ENCODE peak calls at places on chromosomes 16 and 17, in five cellular contexts. One of them, this sample, is unnamed.

GRCh38 chr17:48893646-48894508 is 1.3 kb downstream of the ATP5MC1 start:
- DNase-seq in GOT3: no peak
- DNase-seq in NCI-H1092 treated with DMSO at 0.1 percent for 48 hours: no peak
- DNase-seq in NB4: no peak
- DNase-seq in activated naive CD4-positive, alpha-beta T cell: no peak
- DNase-seq in this sample: no peak

GRCh38 chr16:85613609-85614337 is 651 bp downstream of the GSE1 start:
- DNase-seq in NB4: peak
- DNase-seq in GOT3: no peak
- DNase-seq in NCI-H1092 treated with DMSO at 0.1 percent for 48 hours: peak
- DNase-seq in activated naive CD4-positive, alpha-beta T cell: no peak
- DNase-seq in this sample: peak

GRCh38 chr17:8430966-8431365 is 4.7 kb upstream of the NDEL1 start:
- DNase-seq in activated naive CD4-positive, alpha-beta T cell: no peak
- DNase-seq in NB4: no peak
- DNase-seq in GOT3: peak
- DNase-seq in NCI-H1092 treated with DMSO at 0.1 percent for 48 hours: no peak
- DNase-seq in this sample: peak

GRCh38 chr16:11147033-11147848 is 108.8 kb downstream of the SOCS1 start:
- DNase-seq in NB4: no peak
- DNase-seq in NCI-H1092 treated with DMSO at 0.1 percent for 48 hours: no peak
- DNase-seq in activated naive CD4-positive, alpha-beta T cell: no peak
- DNase-seq in GOT3: no peak
- DNase-seq in this sample: no peak

GRCh38 chr17:38450699-38451029 is 22.4 kb downstream of the ARHGAP23 start:
- DNase-seq in NCI-H1092 treated with DMSO at 0.1 percent for 48 hours: no peak
- DNase-seq in activated naive CD4-positive, alpha-beta T cell: no peak
- DNase-seq in NB4: peak
- DNase-seq in GOT3: no peak
- DNase-seq in this sample: no peak

GRCh38 chr16:11181242-11181888 is 74.6 kb downstream of the SOCS1 start:
- DNase-seq in NCI-H1092 treated with DMSO at 0.1 percent for 48 hours: no peak
- DNase-seq in activated naive CD4-positive, alpha-beta T cell: no peak
- DNase-seq in NB4: no peak
- DNase-seq in GOT3: no peak
- DNase-seq in this sample: no peak

GRCh38 chr17:1365445-1366039 is 34.5 kb downstream of the YWHAE start:
- DNase-seq in activated naive CD4-positive, alpha-beta T cell: no peak
- DNase-seq in NB4: peak
- DNase-seq in GOT3: no peak
- DNase-seq in NCI-H1092 treated with DMSO at 0.1 percent for 48 hours: peak
- DNase-seq in this sample: peak

GRCh38 chr17:29595107-29595942 is 2.4 kb downstream of the ANKRD13B start:
- DNase-seq in GOT3: no peak
- DNase-seq in NB4: no peak
- DNase-seq in NCI-H1092 treated with DMSO at 0.1 percent for 48 hours: no peak
- DNase-seq in activated naive CD4-positive, alpha-beta T cell: no peak
- DNase-seq in this sample: peak

GRCh38 chr16:58755989-58756649 is 22.0 kb upstream of the GOT2 start:
- DNase-seq in GOT3: no peak
- DNase-seq in NB4: peak
- DNase-seq in NCI-H1092 treated with DMSO at 0.1 percent for 48 hours: peak
- DNase-seq in activated naive CD4-positive, alpha-beta T cell: peak
- DNase-seq in this sample: peak

GRCh38 chr17:50737118-50737698 is 17.8 kb downstream of the LUC7L3 start:
- DNase-seq in GOT3: no peak
- DNase-seq in NB4: no peak
- DNase-seq in activated naive CD4-positive, alpha-beta T cell: no peak
- DNase-seq in NCI-H1092 treated with DMSO at 0.1 percent for 48 hours: no peak
- DNase-seq in this sample: no peak

GRCh38 chr16:57310801-57311200 is 26.3 kb upstream of the PLLP start:
- DNase-seq in GOT3: no peak
- DNase-seq in NCI-H1092 treated with DMSO at 0.1 percent for 48 hours: no peak
- DNase-seq in activated naive CD4-positive, alpha-beta T cell: no peak
- DNase-seq in NB4: no peak
- DNase-seq in this sample: no peak

GRCh38 chr17:71409712-71410111 is 711.1 kb upstream of the SOX9 start:
- DNase-seq in NB4: no peak
- DNase-seq in NCI-H1092 treated with DMSO at 0.1 percent for 48 hours: no peak
- DNase-seq in GOT3: no peak
- DNase-seq in activated naive CD4-positive, alpha-beta T cell: no peak
- DNase-seq in this sample: peak

GRCh38 chr17:40306395-40306794 is 2.6 kb upstream of the RARA start:
- DNase-seq in activated naive CD4-positive, alpha-beta T cell: no peak
- DNase-seq in GOT3: no peak
- DNase-seq in NCI-H1092 treated with DMSO at 0.1 percent for 48 hours: no peak
- DNase-seq in NB4: no peak
- DNase-seq in this sample: no peak

GRCh38 chr16:67884684-67885083 is at the start of gene NRN1L:
- DNase-seq in GOT3: no peak
- DNase-seq in NB4: no peak
- DNase-seq in NCI-H1092 treated with DMSO at 0.1 percent for 48 hours: no peak
- DNase-seq in activated naive CD4-positive, alpha-beta T cell: no peak
- DNase-seq in this sample: peak

GRCh38 chr17:34598161-34598776 is 18.9 kb downstream of the TMEM132E start:
- DNase-seq in GOT3: no peak
- DNase-seq in NB4: no peak
- DNase-seq in activated naive CD4-positive, alpha-beta T cell: no peak
- DNase-seq in NCI-H1092 treated with DMSO at 0.1 percent for 48 hours: no peak
- DNase-seq in this sample: no peak

GRCh38 chr17:45129426-45129939 is 2.8 kb downstream of the PLCD3 start:
- DNase-seq in activated naive CD4-positive, alpha-beta T cell: no peak
- DNase-seq in NB4: no peak
- DNase-seq in GOT3: no peak
- DNase-seq in NCI-H1092 treated with DMSO at 0.1 percent for 48 hours: no peak
- DNase-seq in this sample: no peak

GRCh38 chr16:89589241-89589926 is 13.8 kb downstream of the CPNE7 start:
- DNase-seq in NCI-H1092 treated with DMSO at 0.1 percent for 48 hours: no peak
- DNase-seq in NB4: no peak
- DNase-seq in GOT3: no peak
- DNase-seq in activated naive CD4-positive, alpha-beta T cell: no peak
- DNase-seq in this sample: no peak

GRCh38 chr17:79830303-79830702 is 8.9 kb downstream of the CBX4 start:
- DNase-seq in NCI-H1092 treated with DMSO at 0.1 percent for 48 hours: no peak
- DNase-seq in NB4: peak
- DNase-seq in GOT3: no peak
- DNase-seq in activated naive CD4-positive, alpha-beta T cell: no peak
- DNase-seq in this sample: no peak

GRCh38 chr17:73020110-73020509 is 72.4 kb downstream of the SLC39A11 start:
- DNase-seq in NCI-H1092 treated with DMSO at 0.1 percent for 48 hours: no peak
- DNase-seq in GOT3: no peak
- DNase-seq in NB4: no peak
- DNase-seq in activated naive CD4-positive, alpha-beta T cell: no peak
- DNase-seq in this sample: no peak

GRCh38 chr17:28033972-28034714 is 8.3 kb upstream of the NLK start:
- DNase-seq in activated naive CD4-positive, alpha-beta T cell: no peak
- DNase-seq in NCI-H1092 treated with DMSO at 0.1 percent for 48 hours: no peak
- DNase-seq in NB4: no peak
- DNase-seq in GOT3: no peak
- DNase-seq in this sample: peak

GRCh38 chr17:4480929-4481898 is 17.5 kb upstream of the SPNS2 start:
- DNase-seq in NB4: peak
- DNase-seq in NCI-H1092 treated with DMSO at 0.1 percent for 48 hours: no peak
- DNase-seq in activated naive CD4-positive, alpha-beta T cell: no peak
- DNase-seq in GOT3: no peak
- DNase-seq in this sample: no peak

GRCh38 chr16:84751947-84752346 is 52.1 kb downstream of the USP10 start:
- DNase-seq in activated naive CD4-positive, alpha-beta T cell: no peak
- DNase-seq in NB4: peak
- DNase-seq in GOT3: no peak
- DNase-seq in NCI-H1092 treated with DMSO at 0.1 percent for 48 hours: no peak
- DNase-seq in this sample: no peak

GRCh38 chr16:67939507-67940435 is 3.1 kb upstream of the PSMB10 start:
- DNase-seq in NCI-H1092 treated with DMSO at 0.1 percent for 48 hours: no peak
- DNase-seq in GOT3: no peak
- DNase-seq in activated naive CD4-positive, alpha-beta T cell: no peak
- DNase-seq in NB4: no peak
- DNase-seq in this sample: no peak

GRCh38 chr16:84502581-84502980 is 1.9 kb downstream of the MEAK7 start:
- DNase-seq in GOT3: no peak
- DNase-seq in activated naive CD4-positive, alpha-beta T cell: no peak
- DNase-seq in NB4: no peak
- DNase-seq in NCI-H1092 treated with DMSO at 0.1 percent for 48 hours: no peak
- DNase-seq in this sample: peak

GRCh38 chr17:4520060-4520880 is 21.6 kb downstream of the SPNS2 start:
- DNase-seq in NB4: no peak
- DNase-seq in activated naive CD4-positive, alpha-beta T cell: no peak
- DNase-seq in GOT3: no peak
- DNase-seq in NCI-H1092 treated with DMSO at 0.1 percent for 48 hours: no peak
- DNase-seq in this sample: peak

GRCh38 chr16:66473654-66474519 is 46.8 kb downstream of the BEAN1 start:
- DNase-seq in NB4: no peak
- DNase-seq in activated naive CD4-positive, alpha-beta T cell: no peak
- DNase-seq in NCI-H1092 treated with DMSO at 0.1 percent for 48 hours: peak
- DNase-seq in GOT3: no peak
- DNase-seq in this sample: no peak

GRCh38 chr16:2468142-2468724 is 2.9 kb upstream of the NTN3 start:
- DNase-seq in GOT3: no peak
- DNase-seq in NCI-H1092 treated with DMSO at 0.1 percent for 48 hours: no peak
- DNase-seq in NB4: peak
- DNase-seq in activated naive CD4-positive, alpha-beta T cell: no peak
- DNase-seq in this sample: no peak